ENCODE peak calls at places on chromosome 20, in ten cellular contexts. L is mesothelial cell of epicardium; B is HFF-Myc; R is B cell; V is DND-41; Y is GM10248; K is fibroblast of lung; F is CD4-positive, alpha-beta T cell; N is left ventricle myocardium inferior; T is astrocyte of the cerebellum. U is an unnamed sample.

GRCh38 chr20:56414842-56415765 is 3.0 kb downstream of the CASS4 start:
- DNase-seq in L (no peak), N (no peak), Y (no peak), T (no peak), B (no peak), F (peak), V (no peak), K (peak), R (no peak), U (no peak)

GRCh38 chr20:17150858-17151257 is 76.0 kb upstream of the PCSK2 start:
- DNase-seq in K (no peak), R (no peak), F (no peak), V (no peak), N (no peak), L (no peak), T (no peak), Y (no peak), B (no peak), U (no peak)

GRCh38 chr20:57503035-57503658 is 21.8 kb downstream of the CTCFL start:
- DNase-seq in N (no peak), B (no peak), L (no peak), T (no peak), K (no peak), Y (no peak), V (no peak), F (no peak), R (no peak), U (no peak)

GRCh38 chr20:51500311-51500710 is 42.2 kb downstream of the NFATC2 start:
- DNase-seq in R (peak), F (peak), B (no peak), K (no peak), L (no peak), V (no peak), T (no peak), N (no peak), Y (peak), U (no peak)

GRCh38 chr20:12153616-12154015 is 235.9 kb downstream of the BTBD3 start:
- DNase-seq in F (no peak), K (peak), R (no peak), L (no peak), T (peak), N (no peak), B (no peak), V (no peak), Y (no peak), U (no peak)

GRCh38 chr20:60050193-60050960 is 92.2 kb downstream of the CDH26 start:
- DNase-seq in Y (no peak), K (no peak), V (no peak), L (no peak), T (no peak), F (no peak), N (no peak), R (no peak), B (no peak), U (no peak)

GRCh38 chr20:57656252-57656820 is 36.1 kb upstream of the ZBP1 start:
- DNase-seq in R (peak), N (no peak), L (no peak), F (no peak), V (peak), B (no peak), Y (peak), T (no peak), K (no peak), U (peak)

GRCh38 chr20:10718671-10719070 is 44.9 kb upstream of the JAG1 start:
- DNase-seq in Y (no peak), R (no peak), F (no peak), K (no peak), N (no peak), B (no peak), L (no peak), T (no peak), V (no peak), U (no peak)

GRCh38 chr20:5495939-5496338 is 179.2 kb upstream of the PROKR2 start:
- DNase-seq in V (no peak), T (no peak), B (no peak), R (no peak), Y (no peak), K (no peak), L (no peak), F (no peak), N (no peak), U (no peak)

GRCh38 chr20:41358717-41359116 is 7.9 kb downstream of the EMILIN3 start:
- DNase-seq in R (no peak), T (no peak), F (no peak), B (no peak), N (no peak), V (no peak), L (no peak), Y (no peak), K (no peak), U (no peak)

GRCh38 chr20:44572551-44573500 is 9.6 kb upstream of the PKIG start:
- DNase-seq in T (no peak), L (no peak), V (no peak), R (no peak), Y (no peak), N (peak), B (peak), K (peak), F (no peak), U (no peak)

GRCh38 chr20:9407805-9408421 is 106.5 kb upstream of the LAMP5 start:
- DNase-seq in T (peak), V (peak), R (peak), F (no peak), Y (peak), B (peak), N (no peak), K (peak), L (no peak), U (peak)

GRCh38 chr20:62641749-62642665 is at the start of gene SLCO4A1:
- DNase-seq in Y (peak), N (peak), F (peak), L (no peak), B (no peak), V (peak), T (no peak), R (peak), K (peak), U (peak)

GRCh38 chr20:63099426-63100267 is 92.9 kb upstream of the BHLHE23 start:
- DNase-seq in N (peak), V (no peak), F (no peak), K (no peak), Y (no peak), T (no peak), L (peak), B (no peak), R (no peak), U (no peak)

GRCh38 chr20:9829835-9830234 is 9.0 kb downstream of the PAK5 start:
- DNase-seq in K (no peak), F (no peak), R (no peak), T (no peak), V (no peak), L (no peak), B (no peak), N (no peak), Y (no peak), U (no peak)

GRCh38 chr20:57022306-57022705 is 244.1 kb downstream of the BMP7 start:
- DNase-seq in T (no peak), L (no peak), N (no peak), R (no peak), Y (no peak), F (no peak), K (no peak), V (no peak), B (no peak), U (no peak)

GRCh38 chr20:2314759-2315439 is 19.1 kb downstream of the TGM3 start:
- DNase-seq in V (no peak), K (peak), B (peak), N (peak), L (no peak), Y (no peak), F (no peak), R (no peak), T (peak), U (no peak)

GRCh38 chr20:15396026-15396425 is 1058.6 kb upstream of the FLRT3 start:
- DNase-seq in B (no peak), N (no peak), Y (no peak), K (no peak), F (no peak), R (no peak), L (no peak), V (no peak), T (no peak), U (no peak)

GRCh38 chr20:62899633-62900051 is 26.7 kb downstream of the DIDO1 start:
- DNase-seq in R (no peak), K (no peak), N (no peak), F (no peak), Y (no peak), T (no peak), L (no peak), V (no peak), B (no peak), U (no peak)

GRCh38 chr20:35845561-35845960 is 73.7 kb downstream of the PHF20 start:
- DNase-seq in V (no peak), K (peak), R (no peak), Y (no peak), N (no peak), L (no peak), F (no peak), B (no peak), T (no peak), U (no peak)

GRCh38 chr20:37643400-37643799 is 50.4 kb upstream of the CTNNBL1 start:
- DNase-seq in T (no peak), L (no peak), Y (no peak), F (no peak), R (no peak), V (no peak), K (peak), B (no peak), N (no peak), U (no peak)

GRCh38 chr20:30500829-30501440 is 756.5 kb upstream of the DEFB115 start:
- DNase-seq in N (no peak), B (no peak), R (no peak), T (no peak), F (no peak), K (no peak), V (no peak), L (no peak), Y (no peak), U (no peak)

GRCh38 chr20:34877002-34877264 is 521 bp downstream of the ACSS2 start:
- DNase-seq in K (no peak), L (no peak), T (no peak), B (no peak), Y (no peak), V (no peak), F (no peak), R (no peak), N (no peak), U (no peak)

GRCh38 chr20:61130156-61130555 is 121.9 kb upstream of the CDH4 start:
- DNase-seq in V (no peak), K (no peak), N (no peak), F (no peak), Y (no peak), T (no peak), L (no peak), B (no peak), R (no peak), U (no peak)

GRCh38 chr20:10653593-10654288 is 20.1 kb downstream of the JAG1 start:
- DNase-seq in T (no peak), F (no peak), N (no peak), L (no peak), V (no peak), B (no peak), Y (no peak), R (no peak), K (peak), U (no peak)

GRCh38 chr20:37976862-37977261 is 56.4 kb downstream of the TTI1 start:
- DNase-seq in Y (no peak), V (no peak), B (no peak), F (no peak), L (no peak), R (no peak), T (no peak), K (no peak), N (no peak), U (no peak)

GRCh38 chr20:16929756-16930155 is 181.6 kb downstream of the OTOR start:
- DNase-seq in T (peak), B (no peak), L (no peak), R (no peak), N (no peak), V (no peak), F (no peak), K (no peak), Y (no peak), U (no peak)

GRCh38 chr20:2798814-2799213 is 1.6 kb downstream of the CPXM1 start:
- DNase-seq in V (no peak), K (no peak), R (no peak), L (no peak), B (no peak), T (no peak), Y (no peak), N (no peak), F (no peak), U (no peak)

GRCh38 chr20:35724321-35725230 is 17.5 kb downstream of the RBM39 start:
- DNase-seq in V (no peak), Y (no peak), L (no peak), B (no peak), R (no peak), T (no peak), K (no peak), F (no peak), N (no peak), U (no peak)

GRCh38 chr20:40715491-40715890 is 26.5 kb upstream of the MAFB start:
- DNase-seq in B (no peak), N (no peak), R (no peak), Y (no peak), K (no peak), F (no peak), L (no peak), V (no peak), T (no peak), U (no peak)

GRCh38 chr20:41135888-41136243 is 1.5 kb upstream of the PLCG1 start:
- DNase-seq in T (no peak), L (no peak), V (no peak), R (no peak), N (no peak), B (no peak), K (no peak), Y (no peak), F (no peak), U (no peak)

GRCh38 chr20:15862178-15862577 is 711.1 kb downstream of the KIF16B start:
- DNase-seq in N (no peak), L (no peak), R (no peak), B (no peak), F (no peak), K (no peak), V (no peak), Y (no peak), T (no peak), U (no peak)

GRCh38 chr20:50312682-50313187 is 122.1 kb downstream of the CEBPB start:
- DNase-seq in L (no peak), T (peak), R (no peak), N (peak), B (no peak), V (no peak), Y (no peak), F (no peak), K (peak), U (no peak)

GRCh38 chr20:62296724-62297448 is 5.9 kb upstream of the ADRM1 start:
- DNase-seq in T (no peak), Y (no peak), F (no peak), N (no peak), K (no peak), L (no peak), V (no peak), R (no peak), B (no peak), U (no peak)

GRCh38 chr20:33399924-33400323 is 1.4 kb downstream of the CDK5RAP1 start:
- DNase-seq in B (no peak), Y (no peak), T (no peak), K (no peak), R (no peak), N (no peak), F (no peak), L (no peak), V (no peak), U (no peak)

GRCh38 chr20:33393609-33394008 is 7.7 kb downstream of the CDK5RAP1 start:
- DNase-seq in Y (no peak), B (no peak), V (no peak), T (no peak), N (no peak), L (no peak), K (no peak), R (no peak), F (no peak), U (no peak)

GRCh38 chr20:33392016-33392415 is 9.3 kb downstream of the CDK5RAP1 start:
- DNase-seq in T (peak), L (peak), K (no peak), N (no peak), F (no peak), Y (no peak), B (peak), R (no peak), V (no peak), U (no peak)

DNA sequence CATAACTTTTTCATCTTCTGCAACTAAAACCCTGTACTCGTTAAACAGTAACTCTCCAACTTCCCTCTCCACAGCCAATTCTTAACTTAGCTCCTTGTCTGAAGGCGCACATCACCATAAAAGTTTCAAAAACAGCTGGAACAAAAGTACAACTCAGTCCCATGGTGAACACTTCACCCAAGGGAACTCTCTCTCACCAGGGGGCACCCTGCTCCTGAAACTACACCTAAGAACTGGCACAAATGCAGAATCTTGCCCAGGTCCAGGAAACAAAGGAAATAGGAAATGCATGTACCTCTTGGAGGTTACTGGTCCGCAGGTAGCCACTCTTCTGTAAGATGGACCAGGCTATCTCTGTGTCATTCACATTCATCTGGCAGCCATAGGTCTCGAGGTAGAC is 6.6 kb downstream of the CDK5RAP1 start:
- DNase-seq in N (no peak), T (no peak), V (no peak), R (no peak), L (no peak), F (no peak), B (no peak), K (peak), Y (no peak), U (no peak)
- TF ChIP-seq CTCF in N (peak), T (no peak), V (peak), R (no peak), L (no peak), F (no peak), B (peak), K (no peak), Y (peak), U (no peak)

GRCh38 chr20:52532674-52533073 is 341.1 kb upstream of the ZFP64 start:
- DNase-seq in T (no peak), F (no peak), V (no peak), N (no peak), R (no peak), K (no peak), Y (no peak), B (no peak), L (no peak), U (no peak)

GRCh38 chr20:52524865-52525264 is 333.3 kb upstream of the ZFP64 start:
- DNase-seq in V (no peak), Y (no peak), K (no peak), R (no peak), B (no peak), L (no peak), T (no peak), N (no peak), F (no peak), U (no peak)

GRCh38 chr20:52533401-52533800 is 341.8 kb upstream of the ZFP64 start:
- DNase-seq in T (no peak), N (no peak), R (no peak), V (no peak), L (no peak), B (no peak), K (no peak), F (no peak), Y (no peak), U (no peak)

GRCh38 chr20:52529856-52530255 is 338.3 kb upstream of the ZFP64 start:
- DNase-seq in N (no peak), B (peak), F (no peak), T (no peak), R (no peak), Y (no peak), K (peak), V (no peak), L (no peak), U (no peak)
- TF ChIP-seq CTCF in N (no peak), B (no peak), F (no peak), T (no peak), R (no peak), Y (no peak), K (no peak), V (no peak), L (no peak), U (no peak)

GRCh38 chr20:23266530-23267398 is 83.8 kb upstream of the NXT1 start:
- DNase-seq in T (no peak), K (no peak), Y (no peak), R (no peak), V (no peak), L (no peak), F (no peak), N (no peak), B (no peak), U (no peak)

GRCh38 chr20:23268792-23269354 is 81.7 kb upstream of the NXT1 start:
- DNase-seq in R (no peak), F (no peak), L (no peak), K (no peak), V (no peak), B (no peak), Y (no peak), T (no peak), N (no peak), U (no peak)

GRCh38 chr20:23264545-23264944 is 86.0 kb upstream of the NXT1 start:
- DNase-seq in L (no peak), N (no peak), Y (no peak), B (no peak), F (no peak), R (no peak), V (no peak), T (no peak), K (no peak), U (no peak)

GRCh38 chr20:23267909-23268308 is 82.7 kb upstream of the NXT1 start:
- DNase-seq in R (no peak), Y (no peak), K (no peak), F (no peak), L (no peak), B (no peak), T (no peak), V (no peak), N (no peak), U (no peak)

GRCh38 chr20:23265226-23265625 is 85.4 kb upstream of the NXT1 start:
- DNase-seq in N (no peak), L (no peak), K (peak), B (no peak), R (no peak), V (no peak), Y (no peak), F (no peak), T (no peak), U (no peak)
- TF ChIP-seq CTCF in N (no peak), L (no peak), K (no peak), B (no peak), R (no peak), V (no peak), Y (no peak), F (no peak), T (no peak), U (no peak)

DNA sequence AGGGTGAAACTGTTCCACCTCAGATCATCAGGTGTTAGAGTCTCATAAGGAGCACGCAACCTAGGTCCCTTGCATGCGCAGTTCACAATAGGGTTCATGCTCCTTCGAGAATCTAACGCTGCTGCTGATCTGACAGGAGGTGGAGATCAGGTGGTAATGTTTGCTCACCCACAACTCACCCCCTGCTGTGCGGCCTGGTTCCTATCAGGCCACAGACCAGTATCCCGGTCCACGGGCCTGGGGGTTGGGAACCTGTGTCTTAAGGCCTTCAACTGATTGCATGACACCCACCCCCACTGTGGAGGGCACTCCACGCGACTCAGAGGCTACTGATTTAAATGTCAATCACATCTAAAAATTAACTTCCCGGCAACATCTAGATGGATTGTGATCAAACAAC is 411.2 kb upstream of the SULF2 start:
- DNase-seq in F (no peak), L (no peak), R (no peak), V (no peak), T (no peak), N (no peak), B (no peak), K (no peak), Y (no peak), U (no peak)
- TF ChIP-seq CTCF in F (no peak), L (no peak), R (no peak), V (no peak), T (no peak), N (no peak), B (no peak), K (no peak), Y (no peak), U (no peak)